ENCODE peak calls at places on chromosomes 5 and 9, in five cellular contexts. One of them, this sample, is unnamed.
A peak's percentile ranks its signal among the peaks of the same experiment; 100 is the strongest.

GRCh38 chr5:159849437-159850191 is 66.7 kb upstream of the ADRA1B start:
- DNase-seq in A549: no peak
- DNase-seq in IMR-90: peak; percentile 80
- DNase-seq in uterus: peak; percentile 37
- DNase-seq in upper lobe of left lung: no peak
- DNase-seq in this sample: no peak

GRCh38 chr9:116149844-116150243 is 3.7 kb upstream of the PAPPA start:
- DNase-seq in A549: peak; percentile 76
- DNase-seq in upper lobe of left lung: no peak
- DNase-seq in IMR-90: no peak
- DNase-seq in uterus: peak; percentile 33
- DNase-seq in this sample: no peak

GRCh38 chr5:107501965-107502691 is 168.6 kb downstream of the EFNA5 start:
- DNase-seq in IMR-90: peak; percentile 68
- DNase-seq in uterus: no peak
- DNase-seq in A549: no peak
- DNase-seq in upper lobe of left lung: no peak
- DNase-seq in this sample: no peak

GRCh38 chr5:73448451-73449136 is at the start of gene FOXD1:
- DNase-seq in uterus: peak; percentile 34
- DNase-seq in upper lobe of left lung: peak; percentile 88
- DNase-seq in A549: peak; percentile 95
- DNase-seq in IMR-90: peak; percentile 97
- DNase-seq in this sample: no peak

GRCh38 chr5:144510845-144511580 is 340.3 kb downstream of the KCTD16 start:
- DNase-seq in uterus: no peak
- DNase-seq in A549: no peak
- DNase-seq in upper lobe of left lung: no peak
- DNase-seq in IMR-90: no peak
- DNase-seq in this sample: no peak

GRCh38 chr5:139636975-139637408 is 11.2 kb upstream of the CXXC5 start:
- DNase-seq in uterus: no peak
- DNase-seq in IMR-90: peak; percentile 51
- DNase-seq in upper lobe of left lung: no peak
- DNase-seq in A549: no peak
- DNase-seq in this sample: no peak

GRCh38 chr5:148347706-148348105 is 12.3 kb downstream of the SPINK9 start:
- DNase-seq in A549: no peak
- DNase-seq in upper lobe of left lung: no peak
- DNase-seq in IMR-90: no peak
- DNase-seq in uterus: no peak
- DNase-seq in this sample: no peak

GRCh38 chr5:58724992-58725391 is 142.1 kb downstream of the RAB3C start:
- DNase-seq in uterus: no peak
- DNase-seq in upper lobe of left lung: no peak
- DNase-seq in IMR-90: no peak
- DNase-seq in A549: no peak
- DNase-seq in this sample: no peak

GRCh38 chr5:79955496-79956172 is 35.4 kb downstream of the MTX3 start:
- DNase-seq in upper lobe of left lung: no peak
- DNase-seq in IMR-90: no peak
- DNase-seq in uterus: no peak
- DNase-seq in A549: no peak
- DNase-seq in this sample: no peak

GRCh38 chr5:71481441-71481840 is 26.0 kb downstream of the BDP1 start:
- DNase-seq in IMR-90: no peak
- DNase-seq in upper lobe of left lung: no peak
- DNase-seq in uterus: no peak
- DNase-seq in A549: no peak
- DNase-seq in this sample: no peak

GRCh38 chr5:71471193-71471592 is 15.7 kb downstream of the BDP1 start:
- DNase-seq in upper lobe of left lung: no peak
- DNase-seq in uterus: no peak
- DNase-seq in A549: peak; percentile 56
- DNase-seq in IMR-90: peak; percentile 59
- DNase-seq in this sample: no peak

DNA sequence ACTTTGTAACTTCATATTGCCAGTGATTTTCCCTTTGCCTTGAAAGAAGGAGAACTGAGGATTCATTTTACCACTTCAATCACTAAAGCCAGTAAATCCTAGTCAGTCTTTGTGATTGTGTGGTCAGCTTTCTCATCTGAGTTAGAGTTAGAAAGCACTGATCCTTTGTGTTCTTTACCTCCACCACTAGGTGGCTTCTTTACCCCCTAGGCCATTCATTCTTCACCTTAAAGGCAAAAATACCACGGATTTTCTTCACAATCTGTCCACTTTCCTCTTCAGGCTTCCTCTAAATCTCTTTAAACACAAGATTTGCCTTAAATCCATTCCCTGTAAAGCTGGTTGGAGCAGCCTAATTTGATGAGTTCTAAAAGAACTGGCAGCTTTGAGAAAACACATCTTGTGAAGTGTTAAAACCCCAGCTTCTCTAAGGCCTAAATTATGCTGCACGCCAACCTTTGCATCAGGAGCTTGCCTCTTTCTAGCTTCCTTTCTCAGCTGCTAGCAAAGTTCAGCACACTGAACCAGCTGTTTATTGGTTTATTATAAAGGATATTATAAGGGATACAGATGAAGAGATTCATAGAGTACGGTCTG is 20.4 kb downstream of the BDP1 start:
- DNase-seq in uterus: no peak
- DNase-seq in IMR-90: peak; percentile 29
- DNase-seq in upper lobe of left lung: no peak
- DNase-seq in A549: peak; percentile 38
- DNase-seq in this sample: no peak
- TF ChIP-seq CTCF in uterus: peak; percentile 8
- TF ChIP-seq CTCF in IMR-90: peak; percentile 53
- TF ChIP-seq CTCF in upper lobe of left lung: peak; percentile 22
- TF ChIP-seq CTCF in A549: peak; percentile 77
- TF ChIP-seq CTCF in this sample: no peak

GRCh38 chr9:112751059-112751795 is 667 bp downstream of the SNX30 start:
- DNase-seq in uterus: peak; percentile 35
- DNase-seq in A549: peak; percentile 46
- DNase-seq in upper lobe of left lung: no peak
- DNase-seq in IMR-90: peak; percentile 87
- DNase-seq in this sample: no peak
- TF ChIP-seq POLR2A in uterus: no peak
- TF ChIP-seq POLR2A in A549: no peak
- TF ChIP-seq POLR2A in upper lobe of left lung: peak; percentile 31
- TF ChIP-seq POLR2A in IMR-90: peak; percentile 62
- TF ChIP-seq POLR2A in this sample: no peak

GRCh38 chr9:13457795-13458194 is 178.3 kb upstream of the MPDZ start:
- DNase-seq in uterus: no peak
- DNase-seq in IMR-90: no peak
- DNase-seq in A549: no peak
- DNase-seq in upper lobe of left lung: no peak
- DNase-seq in this sample: no peak

GRCh38 chr9:13459071-13459470 is 179.6 kb upstream of the MPDZ start:
- DNase-seq in uterus: no peak
- DNase-seq in upper lobe of left lung: no peak
- DNase-seq in A549: no peak
- DNase-seq in IMR-90: no peak
- DNase-seq in this sample: no peak

DNA sequence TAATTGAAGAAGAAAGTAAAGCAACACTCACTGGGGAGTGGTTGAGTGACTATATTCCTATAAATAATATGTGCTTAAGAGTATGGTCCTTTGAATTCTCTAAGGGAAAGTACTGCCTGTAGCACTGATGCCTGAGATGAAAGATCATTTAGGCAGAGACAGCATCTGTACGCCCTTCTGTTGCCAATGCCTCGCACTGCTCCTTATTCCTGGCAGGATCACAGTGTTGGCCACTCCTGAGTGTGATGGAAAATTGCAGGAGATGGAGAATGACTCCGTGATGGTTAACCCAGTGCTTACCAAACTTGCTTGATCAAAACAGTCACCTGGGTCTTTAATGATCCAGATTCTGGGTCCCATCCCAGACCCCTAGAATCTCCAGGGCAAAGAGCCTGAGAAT is 182.1 kb upstream of the MPDZ start:
- DNase-seq in IMR-90: no peak
- DNase-seq in uterus: no peak
- DNase-seq in upper lobe of left lung: no peak
- DNase-seq in A549: no peak
- DNase-seq in this sample: no peak
- H3K4me3 ChIP-seq in IMR-90: no peak overlapping the region
- H3K4me3 ChIP-seq in uterus: no peak overlapping the region
- H3K4me3 ChIP-seq in upper lobe of left lung: no peak overlapping the region
- H3K4me3 ChIP-seq in A549: no peak overlapping the region
- H3K4me3 ChIP-seq in this sample: no peak overlapping the region

GRCh38 chr5:134556994-134557393 is 31.5 kb downstream of the JADE2 start:
- DNase-seq in A549: no peak
- DNase-seq in uterus: no peak
- DNase-seq in upper lobe of left lung: no peak
- DNase-seq in IMR-90: no peak
- DNase-seq in this sample: no peak

GRCh38 chr5:134553816-134554215 is 28.3 kb downstream of the JADE2 start:
- DNase-seq in IMR-90: peak; percentile 19
- DNase-seq in uterus: no peak
- DNase-seq in A549: no peak
- DNase-seq in upper lobe of left lung: no peak
- DNase-seq in this sample: no peak

GRCh38 chr5:134555223-134555790 is 29.8 kb downstream of the JADE2 start:
- DNase-seq in IMR-90: no peak
- DNase-seq in A549: no peak
- DNase-seq in upper lobe of left lung: no peak
- DNase-seq in uterus: no peak
- DNase-seq in this sample: no peak

GRCh38 chr5:134554319-134555222 is 29.1 kb downstream of the JADE2 start:
- DNase-seq in A549: peak; percentile 96
- DNase-seq in uterus: peak; percentile 56
- DNase-seq in IMR-90: peak; percentile 82
- DNase-seq in upper lobe of left lung: no peak
- DNase-seq in this sample: no peak

GRCh38 chr5:134555889-134556311 is 30.4 kb downstream of the JADE2 start:
- DNase-seq in uterus: no peak
- DNase-seq in upper lobe of left lung: no peak
- DNase-seq in IMR-90: peak; percentile 68
- DNase-seq in A549: peak; percentile 90
- DNase-seq in this sample: no peak
- TF ChIP-seq CTCF in uterus: no peak
- TF ChIP-seq CTCF in upper lobe of left lung: no peak
- TF ChIP-seq CTCF in IMR-90: peak; percentile 7
- TF ChIP-seq CTCF in A549: no peak
- TF ChIP-seq CTCF in this sample: no peak

DNA sequence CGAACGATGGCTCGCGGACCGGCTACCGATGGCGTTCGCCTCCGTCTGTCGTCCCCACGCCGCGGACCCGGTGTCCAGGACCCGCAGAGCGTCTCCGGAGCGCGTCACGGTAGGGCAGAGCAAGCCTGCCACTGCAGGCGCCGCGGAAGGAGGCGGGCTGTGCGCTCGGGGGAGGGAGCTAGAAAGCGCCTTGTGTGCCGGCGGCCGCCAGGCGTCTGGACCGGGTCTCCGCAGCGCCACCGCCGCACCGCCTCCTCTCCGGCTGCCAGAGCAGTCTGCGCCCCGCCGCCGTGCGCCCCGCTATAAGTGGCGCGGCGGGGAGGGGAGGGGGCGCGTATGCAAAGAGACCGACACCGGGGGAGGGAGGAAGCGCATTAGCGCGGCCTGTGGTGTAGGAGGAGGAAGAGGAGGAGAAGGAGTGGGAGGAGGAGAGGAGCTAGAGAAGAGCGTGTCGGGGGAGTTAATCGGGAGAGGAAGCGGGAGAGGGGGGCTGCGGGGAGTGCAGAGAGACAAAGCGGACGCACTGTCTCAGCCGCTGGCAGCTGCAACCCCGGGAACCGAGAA is at the start of gene ENC1:
- DNase-seq in upper lobe of left lung: peak; percentile 97
- DNase-seq in uterus: peak; percentile 75
- DNase-seq in IMR-90: peak; percentile 84
- DNase-seq in A549: peak; percentile 92
- DNase-seq in this sample: no peak
- TF ChIP-seq POLR2A in upper lobe of left lung: peak; percentile 31
- TF ChIP-seq POLR2A in uterus: peak; percentile 15
- TF ChIP-seq POLR2A in IMR-90: peak; percentile 75
- TF ChIP-seq POLR2A in A549: peak; percentile 97
- TF ChIP-seq POLR2A in this sample: no peak

GRCh38 chr9:69175488-69175872 is 1.4 kb downstream of the TJP2 start:
- DNase-seq in upper lobe of left lung: no peak
- DNase-seq in uterus: no peak
- DNase-seq in A549: no peak
- DNase-seq in IMR-90: no peak
- DNase-seq in this sample: no peak
- H3K4me3 ChIP-seq in upper lobe of left lung: peak overlapping the region; percentile 79
- H3K4me3 ChIP-seq in uterus: peak overlapping the region; percentile 57
- H3K4me3 ChIP-seq in A549: no peak overlapping the region
- H3K4me3 ChIP-seq in IMR-90: peak overlapping the region; percentile 69
- H3K4me3 ChIP-seq in this sample: peak overlapping the region; percentile 63

DNA sequence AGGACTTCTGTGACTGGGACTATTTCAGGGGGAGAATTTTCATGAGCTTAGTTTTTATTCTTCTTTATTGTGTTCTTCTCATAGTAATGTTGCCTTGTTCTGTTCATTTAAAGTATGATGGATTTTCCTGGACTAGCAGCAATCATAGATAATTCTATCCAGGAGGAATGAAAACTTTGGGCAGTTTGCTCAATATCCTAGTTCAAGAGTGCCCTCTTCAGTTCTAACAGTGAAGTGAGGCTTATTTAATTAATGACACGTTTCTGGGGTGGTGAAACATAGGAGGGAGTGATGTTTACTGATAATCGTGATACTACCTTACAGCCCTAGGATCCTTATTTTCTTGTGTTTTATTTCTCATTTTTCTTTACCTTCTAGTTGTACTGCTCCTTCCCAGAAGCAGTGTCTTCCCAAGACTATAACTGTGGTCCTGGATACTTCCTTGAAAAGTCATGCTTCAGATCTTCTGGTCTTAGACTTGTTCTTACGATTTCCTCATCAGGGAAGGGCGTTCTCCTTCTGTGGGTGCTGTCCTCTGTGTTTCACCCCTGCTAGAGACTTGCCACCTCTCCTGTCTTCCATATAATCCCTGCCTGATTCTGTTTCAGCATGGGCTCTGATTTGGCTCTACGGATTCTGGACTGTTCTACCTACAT is 57.4 kb downstream of the CFAP95 start:
- DNase-seq in uterus: no peak
- DNase-seq in upper lobe of left lung: no peak
- DNase-seq in IMR-90: peak; percentile 52
- DNase-seq in A549: peak; percentile 50
- DNase-seq in this sample: no peak
- TF ChIP-seq CTCF in uterus: peak; percentile 47
- TF ChIP-seq CTCF in upper lobe of left lung: peak; percentile 36
- TF ChIP-seq CTCF in IMR-90: peak; percentile 79
- TF ChIP-seq CTCF in A549: peak; percentile 73
- TF ChIP-seq CTCF in this sample: no peak

DNA sequence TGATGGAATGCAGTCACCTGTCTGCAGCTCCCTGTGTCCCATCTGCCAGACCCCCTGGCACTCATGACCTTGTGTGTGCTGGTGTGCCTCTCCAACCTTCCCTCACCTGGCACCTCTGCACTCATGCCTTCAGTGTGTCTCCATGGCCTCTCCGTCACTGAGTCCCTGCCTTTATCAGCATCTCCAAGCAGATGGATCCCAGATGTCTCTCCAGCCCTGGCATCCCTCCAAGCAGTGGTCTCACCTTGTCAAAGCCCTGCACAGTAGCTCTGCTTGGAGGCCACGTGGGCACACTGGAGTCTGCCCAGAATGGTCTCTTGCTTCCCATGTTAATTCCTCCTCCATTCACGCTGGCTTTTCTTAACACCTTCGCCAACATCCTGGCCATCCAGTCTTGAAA is 84.8 kb downstream of the DAP start:
- DNase-seq in uterus: no peak
- DNase-seq in IMR-90: peak; percentile 17
- DNase-seq in upper lobe of left lung: no peak
- DNase-seq in A549: no peak
- DNase-seq in this sample: no peak
- TF ChIP-seq POLR2A in uterus: no peak
- TF ChIP-seq POLR2A in IMR-90: no peak
- TF ChIP-seq POLR2A in upper lobe of left lung: no peak
- TF ChIP-seq POLR2A in A549: no peak
- TF ChIP-seq POLR2A in this sample: no peak